ENCODE peak calls at places on chromosomes 7 and 10, in nine cellular contexts. V, A, H, F, S, Y, K, U and Q are unnamed samples.

GRCh38 chr7:132782777-132783633 is 206.7 kb upstream of the PLXNA4 start:
- DNase-seq in V (no peak), A (no peak), H (no peak), F (no peak), S (no peak), Y (no peak), K (no peak), U (no peak), Q (no peak)

GRCh38 chr7:94396044-94396443 is 1.3 kb downstream of the COL1A2 start:
- DNase-seq in V (no peak), A (no peak), H (no peak), F (no peak), S (no peak), Y (peak; percentile 5), K (no peak), U (no peak), Q (no peak)

GRCh38 chr10:97977673-97978072 is 52.7 kb downstream of the CRTAC1 start:
- DNase-seq in V (no peak), A (no peak), H (no peak), F (no peak), S (no peak), Y (no peak), K (no peak), U (no peak), Q (no peak)

GRCh38 chr10:13613519-13613918 is 26.8 kb downstream of the PRPF18 start:
- DNase-seq in V (no peak), A (peak; percentile 20), H (no peak), F (no peak), S (no peak), Y (no peak), K (no peak), U (no peak), Q (no peak)

GRCh38 chr10:73246322-73246782 is 703 bp downstream of the DNAJC9 start:
- DNase-seq in V (peak; percentile 9), A (no peak), H (no peak), F (no peak), S (no peak), Y (no peak), K (no peak), U (no peak), Q (no peak)

GRCh38 chr10:59724098-59724938 is 14.7 kb upstream of the SLC16A9 start:
- DNase-seq in V (no peak), A (no peak), H (no peak), F (no peak), S (peak; percentile 83), Y (no peak), K (no peak), U (no peak), Q (peak; percentile 31)

GRCh38 chr7:25753837-25754236 is 398.2 kb upstream of the NFE2L3 start:
- DNase-seq in V (no peak), A (no peak), H (no peak), F (no peak), S (no peak), Y (no peak), K (no peak), U (no peak), Q (no peak)

GRCh38 chr7:25849361-25850184 is 302.4 kb upstream of the NFE2L3 start:
- DNase-seq in V (peak; percentile 65), A (no peak), H (peak; percentile 48), F (peak; percentile 69), S (no peak), Y (peak; percentile 67), K (no peak), U (no peak), Q (no peak)

GRCh38 chr7:83970081-83970480 is 224.5 kb downstream of the SEMA3A start:
- DNase-seq in V (no peak), A (no peak), H (no peak), F (no peak), S (no peak), Y (no peak), K (no peak), U (no peak), Q (no peak)

GRCh38 chr10:127486355-127486754 is 62.8 kb upstream of the NPS start:
- DNase-seq in V (no peak), A (no peak), H (no peak), F (no peak), S (no peak), Y (no peak), K (no peak), U (no peak), Q (no peak)

GRCh38 chr7:55534262-55534915 is 37.9 kb downstream of the VOPP1 start:
- DNase-seq in V (peak; percentile 97), A (no peak), H (peak; percentile 30), F (no peak), S (peak; percentile 74), Y (peak; percentile 18), K (no peak), U (no peak), Q (no peak)

DNA sequence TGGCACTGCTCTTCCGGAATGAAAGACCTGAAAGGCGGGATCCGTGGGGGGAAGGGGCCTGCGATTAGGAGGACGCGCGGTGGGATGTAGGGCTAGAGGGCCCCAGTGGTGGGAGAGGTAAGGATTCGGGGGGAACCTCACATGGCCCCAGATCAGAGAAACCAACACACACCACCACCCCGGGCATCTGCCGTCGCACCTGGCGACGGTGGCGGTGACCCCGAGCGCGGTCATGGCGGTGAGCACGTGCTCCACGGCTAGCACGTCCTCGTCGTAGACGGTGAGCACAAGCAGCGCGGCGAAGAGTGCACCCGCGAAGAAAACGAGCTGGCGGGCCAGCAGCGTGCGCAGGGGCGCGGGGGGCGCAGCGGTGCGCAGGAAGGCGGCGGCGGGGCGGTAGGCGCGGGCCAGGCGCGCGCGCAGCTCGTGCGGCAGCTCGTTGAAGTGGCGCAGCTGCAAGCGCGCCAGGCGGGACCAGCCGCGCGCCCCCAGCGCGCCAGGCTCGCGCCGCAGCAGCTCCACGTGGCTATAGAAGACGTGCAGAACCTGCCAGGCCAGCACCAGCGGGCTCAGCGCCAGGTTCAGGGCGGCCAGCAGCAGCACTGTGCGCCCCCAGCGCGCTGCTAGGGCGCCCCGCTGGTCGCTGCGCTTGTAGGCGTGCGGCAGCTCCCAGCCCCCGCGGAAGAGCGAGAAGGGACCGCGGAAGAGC is 5.7 kb downstream of the ATG9B start:
- DNase-seq in V (no peak), A (peak; percentile 39), H (no peak), F (no peak), S (no peak), Y (no peak), K (no peak), U (no peak), Q (no peak)
- TF ChIP-seq CTCF in V (no peak), A (no peak), H (no peak), F (no peak), S (no peak), Y (no peak), K (no peak), U (no peak), Q (no peak)

GRCh38 chr7:92833024-92833765 is 3.2 kb downstream of the CDK6 start:
- DNase-seq in V (peak; percentile 82), A (peak; percentile 85), H (peak; percentile 77), F (peak; percentile 78), S (peak; percentile 86), Y (peak; percentile 85), K (peak; percentile 82), U (peak; percentile 95), Q (peak; percentile 91)
- H3K27ac ChIP-seq in V (peak overlapping the region; percentile 94), A (peak overlapping the region; percentile 99), H (peak overlapping the region; percentile 94), F (peak overlapping the region; percentile 84), S (peak overlapping the region; percentile 74), Y (peak overlapping the region; percentile 86), K (peak overlapping the region; percentile 94), U (no peak overlapping the region), Q (peak overlapping the region; percentile 77)

DNA sequence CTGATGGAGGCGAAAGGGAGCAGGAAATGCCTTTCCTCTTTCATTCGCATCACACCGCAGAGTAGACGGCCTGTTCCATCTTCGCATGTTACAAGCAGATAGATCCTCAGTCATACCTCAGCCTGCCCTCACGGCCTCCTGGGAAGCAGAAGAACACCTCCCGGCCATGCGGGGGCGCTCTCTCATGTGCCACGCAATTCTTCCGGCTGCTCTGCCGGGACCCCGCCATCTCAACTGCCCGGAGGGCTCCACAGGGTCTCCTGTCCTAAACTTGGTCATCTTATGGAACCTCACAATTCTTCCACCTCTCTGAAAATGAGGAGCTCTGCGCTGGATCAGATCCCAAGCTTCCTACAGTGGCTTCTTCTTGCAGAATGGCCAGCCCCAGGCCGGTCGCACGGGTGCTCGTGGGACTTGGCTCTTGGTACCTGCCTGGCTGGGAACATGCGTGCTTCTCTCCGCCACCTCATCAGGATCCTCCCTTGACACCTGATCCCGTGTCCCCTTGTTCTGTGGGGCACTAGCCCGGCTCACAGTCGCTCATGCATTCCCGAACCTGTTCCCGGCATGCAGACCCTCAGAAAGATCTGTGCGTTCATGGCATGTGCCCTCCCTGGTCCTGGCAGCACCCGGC is 262.8 kb upstream of the SHH start:
- DNase-seq in V (no peak), A (no peak), H (no peak), F (no peak), S (no peak), Y (no peak), K (no peak), U (peak; percentile 53), Q (no peak)
- H3K4me3 ChIP-seq in V (no peak overlapping the region), A (no peak overlapping the region), H (no peak overlapping the region), F (no peak overlapping the region), S (no peak overlapping the region), Y (no peak overlapping the region), K (no peak overlapping the region), U (no peak overlapping the region), Q (no peak overlapping the region)

GRCh38 chr10:58177362-58177947 is 90.2 kb downstream of the IPMK start:
- DNase-seq in V (no peak), A (peak; percentile 4), H (peak; percentile 15), F (no peak), S (no peak), Y (no peak), K (no peak), U (no peak), Q (no peak)
- TF ChIP-seq CTCF in V (peak; percentile 55), A (peak; percentile 59), H (peak; percentile 64), F (peak; percentile 51), S (peak; percentile 75), Y (peak; percentile 70), K (peak; percentile 93), U (peak; percentile 38), Q (no peak)

GRCh38 chr7:12239821-12240220 is 28.7 kb downstream of the TMEM106B start:
- DNase-seq in V (no peak), A (no peak), H (no peak), F (no peak), S (no peak), Y (no peak), K (no peak), U (no peak), Q (no peak)

GRCh38 chr7:12233175-12233574 is 22.1 kb downstream of the TMEM106B start:
- DNase-seq in V (no peak), A (no peak), H (no peak), F (no peak), S (no peak), Y (no peak), K (no peak), U (no peak), Q (no peak)

GRCh38 chr7:12237007-12237406 is 25.9 kb downstream of the TMEM106B start:
- DNase-seq in V (no peak), A (no peak), H (no peak), F (no peak), S (no peak), Y (no peak), K (no peak), U (no peak), Q (no peak)

GRCh38 chr7:12234334-12234733 is 23.2 kb downstream of the TMEM106B start:
- DNase-seq in V (no peak), A (no peak), H (no peak), F (no peak), S (no peak), Y (no peak), K (no peak), U (no peak), Q (no peak)

DNA sequence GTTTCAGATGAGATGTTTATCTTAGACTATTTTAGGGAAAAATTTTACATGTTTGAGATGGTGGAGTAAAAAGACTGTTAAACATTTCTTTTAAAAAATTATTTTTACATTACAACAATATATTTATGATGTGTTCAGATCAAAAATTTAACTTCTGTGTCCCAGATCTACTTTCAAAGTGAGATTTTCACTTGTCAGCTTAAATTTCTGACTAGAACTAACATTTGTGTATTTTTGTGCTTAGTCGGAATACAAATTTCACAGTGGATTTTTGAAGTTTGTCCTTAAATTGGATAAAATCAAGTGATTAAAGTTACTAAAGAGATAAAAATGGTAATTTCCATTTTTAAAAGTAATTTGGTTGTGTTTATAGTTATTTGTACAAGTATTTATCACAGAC is 24.9 kb downstream of the TMEM106B start:
- DNase-seq in V (no peak), A (no peak), H (no peak), F (no peak), S (no peak), Y (no peak), K (no peak), U (no peak), Q (no peak)
- H3K27ac ChIP-seq in V (no peak overlapping the region), A (no peak overlapping the region), H (no peak overlapping the region), F (no peak overlapping the region), S (no peak overlapping the region), Y (no peak overlapping the region), K (no peak overlapping the region), U (no peak overlapping the region), Q (no peak overlapping the region)